ENCODE peak calls at places on chromosomes 6 and 20, in seven cellular contexts. One of them, this sample, is unnamed.

GRCh38 chr20:14510341-14510740 is 172.9 kb upstream of the FLRT3 start:
- DNase-seq in AG20443: no peak
- DNase-seq in upper lobe of right lung: no peak
- DNase-seq in A549: no peak
- DNase-seq in ACHN: no peak
- DNase-seq in amygdala: no peak
- DNase-seq in NCI-H2081 treated with DMSO at 0.1 percent for 48 hours: no peak
- DNase-seq in this sample: no peak

GRCh38 chr6:119170427-119171407 is 92.3 kb upstream of the FAM184A start:
- DNase-seq in AG20443: no peak
- DNase-seq in upper lobe of right lung: no peak
- DNase-seq in A549: no peak
- DNase-seq in ACHN: no peak
- DNase-seq in amygdala: no peak
- DNase-seq in NCI-H2081 treated with DMSO at 0.1 percent for 48 hours: no peak
- DNase-seq in this sample: no peak

GRCh38 chr6:140850438-140850837 is 1282.3 kb upstream of the GJE1 start:
- DNase-seq in AG20443: peak
- DNase-seq in upper lobe of right lung: no peak
- DNase-seq in A549: no peak
- DNase-seq in ACHN: no peak
- DNase-seq in amygdala: no peak
- DNase-seq in NCI-H2081 treated with DMSO at 0.1 percent for 48 hours: no peak
- DNase-seq in this sample: peak

GRCh38 chr20:39623584-39624234 is 661.6 kb downstream of the DHX35 start:
- DNase-seq in AG20443: no peak
- DNase-seq in upper lobe of right lung: no peak
- DNase-seq in A549: no peak
- DNase-seq in ACHN: no peak
- DNase-seq in amygdala: no peak
- DNase-seq in NCI-H2081 treated with DMSO at 0.1 percent for 48 hours: no peak
- DNase-seq in this sample: peak

GRCh38 chr6:170095273-170095976 is 195.5 kb downstream of the DLL1 start:
- DNase-seq in AG20443: no peak
- DNase-seq in upper lobe of right lung: peak
- DNase-seq in A549: no peak
- DNase-seq in ACHN: no peak
- DNase-seq in amygdala: no peak
- DNase-seq in NCI-H2081 treated with DMSO at 0.1 percent for 48 hours: no peak
- DNase-seq in this sample: no peak

GRCh38 chr6:161029195-161029809 is 37.7 kb downstream of the MAP3K4 start:
- DNase-seq in AG20443: peak
- DNase-seq in upper lobe of right lung: no peak
- DNase-seq in A549: no peak
- DNase-seq in ACHN: no peak
- DNase-seq in amygdala: no peak
- DNase-seq in NCI-H2081 treated with DMSO at 0.1 percent for 48 hours: no peak
- DNase-seq in this sample: no peak

GRCh38 chr6:72955666-72956065 is 269.6 kb downstream of the KHDC1L start:
- DNase-seq in AG20443: no peak
- DNase-seq in upper lobe of right lung: no peak
- DNase-seq in A549: no peak
- DNase-seq in ACHN: peak
- DNase-seq in amygdala: no peak
- DNase-seq in NCI-H2081 treated with DMSO at 0.1 percent for 48 hours: no peak
- DNase-seq in this sample: peak

GRCh38 chr6:119887671-119888070 is 538.1 kb upstream of the MAN1A1 start:
- DNase-seq in AG20443: no peak
- DNase-seq in upper lobe of right lung: no peak
- DNase-seq in A549: no peak
- DNase-seq in ACHN: no peak
- DNase-seq in amygdala: no peak
- DNase-seq in NCI-H2081 treated with DMSO at 0.1 percent for 48 hours: no peak
- DNase-seq in this sample: no peak

GRCh38 chr6:151254451-151255081 is 14.8 kb downstream of the AKAP12 start:
- DNase-seq in AG20443: peak
- DNase-seq in upper lobe of right lung: no peak
- DNase-seq in A549: peak
- DNase-seq in ACHN: peak
- DNase-seq in amygdala: no peak
- DNase-seq in NCI-H2081 treated with DMSO at 0.1 percent for 48 hours: no peak
- DNase-seq in this sample: peak

GRCh38 chr6:16760536-16761468 is at the start of gene ATXN1:
- DNase-seq in AG20443: peak
- DNase-seq in upper lobe of right lung: peak
- DNase-seq in A549: peak
- DNase-seq in ACHN: peak
- DNase-seq in amygdala: peak
- DNase-seq in NCI-H2081 treated with DMSO at 0.1 percent for 48 hours: no peak
- DNase-seq in this sample: peak

GRCh38 chr6:158149641-158150040 is 18.4 kb downstream of the SERAC1 start:
- DNase-seq in AG20443: peak
- DNase-seq in upper lobe of right lung: no peak
- DNase-seq in A549: no peak
- DNase-seq in ACHN: no peak
- DNase-seq in amygdala: no peak
- DNase-seq in NCI-H2081 treated with DMSO at 0.1 percent for 48 hours: no peak
- DNase-seq in this sample: peak

This sample was measured in endothelial cell of umbilical vein.